ENCODE peak calls at places on chromosomes 2 and 18, in six cellular contexts. L is GM12878, Z is HepG2, N is NB4, W is K562, I is endothelial cell of umbilical vein. D is an unnamed sample.

GRCh38 chr2:39989888-39990287 is 210.8 kb upstream of the THUMPD2 start:
- DNase-seq in L (no peak), Z (no peak), N (no peak), W (no peak), I (no peak), D (no peak)

GRCh38 chr2:199798881-199799580 is 52.0 kb downstream of the FTCDNL1 start:
- DNase-seq in L (no peak), Z (no peak), N (no peak), W (no peak), I (peak; percentile 61), D (no peak)

GRCh38 chr18:80154293-80154692 is 45.2 kb downstream of the ADNP2 start:
- DNase-seq in L (peak; percentile 23), Z (peak; percentile 30), N (peak; percentile 52), W (peak; percentile 37), I (peak; percentile 9), D (peak; percentile 24)

GRCh38 chr18:9771261-9771976 is 63.3 kb downstream of the RAB31 start:
- DNase-seq in L (no peak), Z (peak; percentile 53), N (peak; percentile 77), W (peak; percentile 81), I (peak; percentile 81), D (peak; percentile 73)

GRCh38 chr2:36695746-36696415 is 626 bp upstream of the VIT start:
- DNase-seq in L (no peak), Z (no peak), N (peak; percentile 74), W (no peak), I (peak; percentile 70), D (peak; percentile 45)

GRCh38 chr2:211259831-211260476 is 703.6 kb downstream of the CPS1 start:
- DNase-seq in L (no peak), Z (no peak), N (no peak), W (no peak), I (no peak), D (no peak)

GRCh38 chr2:105494683-105495425 is 96.0 kb upstream of the FHL2 start:
- DNase-seq in L (no peak), Z (no peak), N (no peak), W (no peak), I (no peak), D (no peak)

GRCh38 chr18:46343940-46344372 is 239.8 kb downstream of the HAUS1 start:
- DNase-seq in L (peak; percentile 40), Z (no peak), N (peak; percentile 29), W (peak; percentile 10), I (no peak), D (no peak)

GRCh38 chr2:127514076-127514475 is 12.2 kb downstream of the IWS1 start:
- DNase-seq in L (no peak), Z (no peak), N (no peak), W (no peak), I (no peak), D (no peak)

GRCh38 chr2:164371916-164372315 is 249.4 kb downstream of the GRB14 start:
- DNase-seq in L (no peak), Z (no peak), N (no peak), W (no peak), I (no peak), D (no peak)

GRCh38 chr2:74146929-74147728 is 583 bp downstream of the BOLA3 start:
- DNase-seq in L (no peak), Z (peak; percentile 51), N (peak; percentile 71), W (peak; percentile 29), I (peak; percentile 9), D (peak; percentile 28)

GRCh38 chr18:34976899-34977786 is 64.1 kb upstream of the MAPRE2 start:
- DNase-seq in L (no peak), Z (peak; percentile 70), N (peak; percentile 71), W (peak; percentile 59), I (peak; percentile 55), D (peak; percentile 46)

GRCh38 chr2:216350214-216350789 is 22.0 kb downstream of the MARCHF4 start:
- DNase-seq in L (no peak), Z (no peak), N (peak; percentile 19), W (peak; percentile 17), I (peak; percentile 30), D (peak; percentile 29)

GRCh38 chr18:25563816-25564370 is 211.9 kb upstream of the ZNF521 start:
- DNase-seq in L (no peak), Z (no peak), N (no peak), W (no peak), I (no peak), D (no peak)

GRCh38 chr2:128793414-128793813 is 474.7 kb upstream of the HS6ST1 start:
- DNase-seq in L (no peak), Z (no peak), N (no peak), W (no peak), I (no peak), D (no peak)

GRCh38 chr2:36653967-36654694 is 42.4 kb upstream of the VIT start:
- DNase-seq in L (no peak), Z (peak; percentile 70), N (no peak), W (no peak), I (no peak), D (no peak)

GRCh38 chr2:188601927-188602326 is 310.3 kb downstream of the GULP1 start:
- DNase-seq in L (no peak), Z (no peak), N (no peak), W (no peak), I (no peak), D (no peak)

GRCh38 chr2:70536517-70537060 is 17.0 kb downstream of the TGFA start:
- DNase-seq in L (no peak), Z (no peak), N (no peak), W (no peak), I (no peak), D (no peak)

GRCh38 chr2:195850764-195851163 is 193.7 kb downstream of the SLC39A10 start:
- DNase-seq in L (no peak), Z (no peak), N (no peak), W (no peak), I (no peak), D (no peak)

GRCh38 chr2:137178955-137179377 is 413.6 kb downstream of the THSD7B start:
- DNase-seq in L (peak; percentile 9), Z (no peak), N (peak; percentile 21), W (no peak), I (peak; percentile 1), D (no peak)

GRCh38 chr2:128543646-128544045 is 225.0 kb upstream of the HS6ST1 start:
- DNase-seq in L (no peak), Z (no peak), N (no peak), W (no peak), I (no peak), D (no peak)

GRCh38 chr2:3464401-3465005 is 54.8 kb downstream of the ADI1 start:
- DNase-seq in L (no peak), Z (no peak), N (no peak), W (no peak), I (no peak), D (no peak)

GRCh38 chr2:202831241-202831997 is 40.1 kb downstream of the ICA1L start:
- DNase-seq in L (peak; percentile 61), Z (peak; percentile 79), N (peak; percentile 82), W (peak; percentile 62), I (peak; percentile 75), D (peak; percentile 52)

GRCh38 chr2:170530284-170530745 is 184.8 kb upstream of the SP5 start:
- DNase-seq in L (no peak), Z (peak; percentile 94), N (no peak), W (no peak), I (peak; percentile 75), D (peak; percentile 57)

GRCh38 chr18:75859533-75859932 is 432.0 kb upstream of the SMIM21 start:
- DNase-seq in L (no peak), Z (no peak), N (no peak), W (no peak), I (no peak), D (no peak)

DNA sequence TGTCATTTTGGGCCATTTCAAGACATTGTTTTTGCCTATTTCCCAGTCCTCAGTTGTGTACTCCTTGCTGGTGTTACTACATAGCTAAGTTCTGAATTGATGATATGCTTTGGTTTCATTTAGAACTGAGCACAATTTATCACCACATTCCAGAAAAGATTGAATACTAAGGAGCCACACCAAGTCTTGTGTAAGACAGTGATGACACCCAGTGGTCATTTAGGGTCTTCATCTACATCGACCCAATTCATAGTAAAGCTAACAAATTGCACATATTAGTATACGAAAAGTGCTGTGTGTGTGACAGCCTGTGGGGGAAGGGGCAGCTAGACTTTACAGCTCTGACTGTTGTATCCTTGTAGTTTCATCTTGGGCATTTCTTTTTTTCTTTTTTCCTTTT is 10.9 kb upstream of the DLX2 start:
- DNase-seq in L (no peak), Z (peak; percentile 60), N (peak; percentile 73), W (peak; percentile 53), I (peak; percentile 42), D (no peak)
- TF ChIP-seq MYC in L (no peak), Z (no peak), N (no peak), W (no peak), I (no peak), D (no peak)

DNA sequence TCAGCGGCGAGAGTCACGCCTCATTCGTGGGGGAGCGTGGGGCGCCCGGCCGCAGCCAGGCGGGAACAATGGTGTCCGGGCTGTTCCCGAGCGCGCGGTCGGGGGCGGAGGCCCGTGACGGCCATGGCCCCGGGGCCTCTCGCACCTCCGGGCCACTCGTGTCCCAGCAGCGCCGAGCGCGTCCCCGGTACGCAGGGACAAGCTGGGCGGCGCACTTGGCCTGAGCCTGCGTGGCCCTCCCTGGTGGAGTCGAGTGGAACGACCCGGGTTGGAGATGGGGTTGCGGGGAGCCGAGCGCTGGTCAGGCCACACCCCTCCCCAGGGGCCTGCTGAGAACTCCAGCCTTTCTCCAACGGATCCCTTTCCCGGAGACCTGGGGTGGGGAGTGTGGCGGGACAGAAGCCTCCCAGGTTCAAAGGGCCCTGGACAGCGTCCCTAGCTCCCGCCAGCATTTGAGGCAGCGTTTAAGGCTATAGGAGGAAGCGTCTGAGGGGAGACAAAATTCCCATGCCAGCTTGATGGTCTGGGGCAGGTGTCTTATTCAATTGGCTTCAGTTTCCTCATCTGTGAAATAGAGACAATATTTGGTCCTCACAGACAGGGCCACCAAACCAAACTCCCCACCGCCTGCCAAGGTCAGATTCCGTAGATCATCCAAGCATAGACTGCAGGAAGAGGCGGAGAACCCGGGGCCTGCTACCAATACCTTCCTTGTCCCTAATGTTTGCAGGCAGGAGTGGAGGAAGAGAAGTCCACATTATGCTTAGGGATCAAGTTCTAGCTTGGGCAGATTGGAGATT is 545 bp downstream of the CNDP2 start:
- DNase-seq in L (no peak), Z (peak; percentile 65), N (peak; percentile 56), W (peak; percentile 57), I (no peak), D (peak; percentile 44)
- TF ChIP-seq MYC in L (peak; percentile 23), Z (no peak), N (no peak), W (no peak), I (no peak), D (no peak)

GRCh38 chr18:48605408-48605845 is 66.6 kb downstream of the CTIF start:
- DNase-seq in L (peak; percentile 23), Z (peak; percentile 73), N (peak; percentile 94), W (peak; percentile 74), I (peak; percentile 48), D (peak; percentile 49)
- TF ChIP-seq MYC in L (no peak), Z (no peak), N (no peak), W (no peak), I (no peak), D (no peak)

DNA sequence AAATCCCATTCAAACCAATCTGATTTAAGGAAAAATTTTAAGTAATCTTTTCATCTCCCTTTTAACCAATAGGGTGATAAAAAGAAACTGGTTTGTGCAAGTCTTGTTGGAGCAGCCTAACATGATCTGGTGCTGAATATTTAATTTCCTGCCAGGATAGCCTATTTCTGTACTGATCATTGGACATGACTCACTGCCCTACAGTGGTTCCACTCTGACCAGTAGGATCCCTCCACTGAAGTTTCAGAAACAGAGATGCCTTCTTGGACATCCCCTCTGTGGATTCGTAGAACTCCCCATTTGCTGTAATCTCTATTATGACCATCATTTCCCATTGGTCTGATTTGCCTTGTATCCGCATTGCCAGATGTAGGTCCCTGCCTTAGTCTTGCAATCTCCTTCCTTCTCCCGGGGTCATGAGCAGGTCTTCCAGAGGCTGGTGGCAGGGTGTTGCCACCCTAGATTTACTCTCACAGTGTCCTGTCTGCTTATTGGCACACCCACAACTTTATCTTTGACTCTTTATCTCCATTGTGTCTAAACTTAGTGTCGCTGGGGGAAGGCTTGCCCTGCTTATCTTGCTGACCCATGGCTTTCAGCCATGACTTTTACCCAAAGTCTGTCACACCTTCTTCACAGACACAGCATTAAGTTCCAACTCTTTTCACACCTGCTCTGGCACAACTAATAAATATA is 12.3 kb upstream of the SETBP1 start:
- DNase-seq in L (no peak), Z (no peak), N (no peak), W (no peak), I (no peak), D (no peak)
- TF ChIP-seq MYC in L (no peak), Z (no peak), N (no peak), W (no peak), I (no peak), D (no peak)